ENCODE peak calls at places on chromosomes 3 and 15, in five cellular contexts. E is CD4-positive, CD25-positive, alpha-beta regulatory T cell; I is neuronal stem cell; V is tibial nerve; P is cardiac muscle cell. C is an unnamed sample.

GRCh38 chr3:170485696-170486095 is 67.0 kb downstream of the CLDN11 start:
- DNase-seq in E (no peak), I (no peak), V (no peak), P (no peak), C (no peak)

GRCh38 chr3:179801831-179802230 is 149.0 kb downstream of the USP13 start:
- DNase-seq in E (no peak), I (no peak), V (no peak), P (no peak), C (no peak)

GRCh38 chr3:58536501-58537411 is at the start of gene ACOX2:
- DNase-seq in E (no peak), I (no peak), V (peak), P (peak), C (no peak)

GRCh38 chr3:129161860-129162271 is 1.0 kb upstream of the ISY1 start:
- DNase-seq in E (no peak), I (no peak), V (no peak), P (no peak), C (no peak)

GRCh38 chr3:69675773-69676660 is 63.2 kb upstream of the MITF start:
- DNase-seq in E (no peak), I (no peak), V (no peak), P (no peak), C (no peak)

GRCh38 chr3:158420654-158421396 is 150.2 kb upstream of the MLF1 start:
- DNase-seq in E (no peak), I (no peak), V (no peak), P (no peak), C (no peak)

GRCh38 chr3:141498592-141499223 is 11.9 kb downstream of the RASA2 start:
- DNase-seq in E (peak), I (no peak), V (peak), P (no peak), C (no peak)

GRCh38 chr15:57251308-57251707 is 125.0 kb upstream of the CGNL1 start:
- DNase-seq in E (no peak), I (no peak), V (no peak), P (no peak), C (no peak)

GRCh38 chr15:34773013-34773412 is 18.2 kb upstream of the GJD2 start:
- DNase-seq in E (no peak), I (no peak), V (no peak), P (no peak), C (no peak)

GRCh38 chr15:61621146-61621545 is 392.0 kb upstream of the RORA start:
- DNase-seq in E (no peak), I (peak), V (no peak), P (peak), C (peak)

GRCh38 chr3:20240154-20240883 is 54.3 kb upstream of the SGO1 start:
- DNase-seq in E (no peak), I (no peak), V (no peak), P (no peak), C (no peak)

GRCh38 chr3:134294302-134294925 is 43.8 kb upstream of the RYK start:
- DNase-seq in E (no peak), I (no peak), V (no peak), P (no peak), C (no peak)

GRCh38 chr3:197540961-197541377 is 14.8 kb downstream of the BDH1 start:
- DNase-seq in E (no peak), I (no peak), V (no peak), P (no peak), C (no peak)

GRCh38 chr3:195805181-195805580 is 6.5 kb downstream of the MUC4 start:
- DNase-seq in E (no peak), I (no peak), V (no peak), P (no peak), C (no peak)

GRCh38 chr3:186097663-186098451 is 11.0 kb downstream of the ETV5 start:
- DNase-seq in E (no peak), I (peak), V (peak), P (peak), C (peak)

GRCh38 chr3:36906504-36907149 is 38.2 kb downstream of the TRANK1 start:
- DNase-seq in E (no peak), I (no peak), V (no peak), P (no peak), C (no peak)
- H3K27ac ChIP-seq in E (peak), I (no peak), V (no peak), P (no peak), C (no peak)

DNA sequence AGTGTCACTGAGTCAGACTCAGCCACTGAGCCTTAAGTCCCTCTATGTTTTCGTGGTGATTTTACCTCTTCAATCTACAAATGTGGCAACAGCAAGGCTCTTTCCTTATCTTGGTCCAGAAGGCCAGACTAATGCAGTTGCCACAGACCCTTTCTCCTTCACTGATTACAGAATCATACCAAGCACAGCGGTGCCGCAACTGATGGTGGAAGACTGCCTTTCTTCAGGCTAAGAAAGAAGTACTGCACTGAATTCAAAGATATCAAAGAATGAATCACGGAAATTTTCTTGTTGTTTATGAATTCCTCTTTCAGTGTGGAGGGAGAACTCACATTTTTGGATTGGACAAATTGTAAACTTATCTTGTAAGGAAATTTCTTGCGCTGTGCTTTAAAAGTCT is 18.6 kb downstream of the DCP1A start:
- DNase-seq in E (no peak), I (no peak), V (no peak), P (peak), C (no peak)
- H3K27ac ChIP-seq in E (no peak), I (no peak), V (peak), P (peak), C (no peak)

GRCh38 chr3:123663977-123664376 is 79.1 kb upstream of the HACD2 start:
- DNase-seq in E (no peak), I (no peak), V (no peak), P (no peak), C (no peak)
- H3K27ac ChIP-seq in E (no peak), I (no peak), V (peak), P (no peak), C (no peak)

GRCh38 chr3:31946484-31947081 is 34.5 kb downstream of the OSBPL10 start:
- DNase-seq in E (no peak), I (no peak), V (no peak), P (no peak), C (no peak)
- H3K27ac ChIP-seq in E (no peak), I (no peak), V (no peak), P (no peak), C (no peak)

C was measured in WERI-Rb-1.